ENCODE peak calls at places on chromosomes 3 and 15, in four cellular contexts. C is HL-60, X is K562, P is GM12878. H is an unnamed sample.

GRCh38 chr3:150230037-150230436 is 178.1 kb upstream of the TSC22D2 start:
- DNase-seq in X (no peak), C (no peak), P (no peak), H (no peak)

GRCh38 chr15:29124581-29125381 is 144.8 kb downstream of the NSMCE3 start:
- DNase-seq in P (no peak), X (no peak), C (no peak), H (no peak)

GRCh38 chr15:62545392-62546227 is 380.5 kb upstream of the C2CD4B start:
- DNase-seq in X (no peak), P (no peak), C (no peak), H (no peak)

GRCh38 chr15:73564255-73564654 is 68.9 kb downstream of the NPTN start:
- DNase-seq in C (peak; percentile 85), X (peak; percentile 57), P (no peak), H (no peak)

GRCh38 chr3:70227437-70227836 is 85.0 kb downstream of the MDFIC2 start:
- DNase-seq in X (no peak), P (no peak), C (no peak), H (no peak)

GRCh38 chr15:51267047-51267713 is 71.2 kb downstream of the CYP19A1 start:
- DNase-seq in P (no peak), C (no peak), X (no peak), H (no peak)

GRCh38 chr3:62727981-62728380 is 147.2 kb downstream of the CADPS start:
- DNase-seq in X (no peak), C (no peak), P (no peak), H (no peak)

GRCh38 chr3:21989643-21990042 is 238.6 kb upstream of the ZNF385D start:
- DNase-seq in C (no peak), X (no peak), P (no peak), H (no peak)

GRCh38 chr3:197748597-197749314 is 927 bp upstream of the FYTTD1 start:
- DNase-seq in C (no peak), X (no peak), P (no peak), H (no peak)

GRCh38 chr15:95208988-95209387 is 977.6 kb downstream of the MCTP2 start:
- DNase-seq in X (no peak), C (peak; percentile 68), P (no peak), H (no peak)

GRCh38 chr3:51984269-51984647 is 923 bp downstream of the ACY1 start:
- DNase-seq in X (no peak), C (no peak), P (no peak), H (no peak)

GRCh38 chr15:74776851-74777768 is 4.8 kb upstream of the CSK start:
- DNase-seq in X (no peak), P (peak; percentile 86), C (peak; percentile 92), H (no peak)

GRCh38 chr15:41013698-41014414 is 60.6 kb downstream of the CHAC1 start:
- DNase-seq in X (no peak), P (peak; percentile 50), C (peak; percentile 68), H (peak; percentile 8)

GRCh38 chr15:54681578-54681977 is 515.2 kb downstream of the RSL24D1 start:
- DNase-seq in C (peak; percentile 44), P (no peak), X (no peak), H (no peak)

GRCh38 chr3:171874879-171875278 is 31.7 kb downstream of the TMEM212 start:
- DNase-seq in C (no peak), X (no peak), P (no peak), H (no peak)

GRCh38 chr15:41790756-41791546 is 16.7 kb downstream of the MAPKBP1 start:
- DNase-seq in P (no peak), X (no peak), C (no peak), H (no peak)

GRCh38 chr3:133506215-133506901 is 67.1 kb upstream of the CDV3 start:
- DNase-seq in X (no peak), C (no peak), P (peak; percentile 93), H (peak; percentile 36)

GRCh38 chr3:123071146-123071545 is 4.3 kb downstream of the PDIA5 start:
- DNase-seq in C (peak; percentile 35), X (no peak), P (no peak), H (no peak)
- TF ChIP-seq SPI1 in C (no peak), X (no peak), P (no peak), H (no peak)

DNA sequence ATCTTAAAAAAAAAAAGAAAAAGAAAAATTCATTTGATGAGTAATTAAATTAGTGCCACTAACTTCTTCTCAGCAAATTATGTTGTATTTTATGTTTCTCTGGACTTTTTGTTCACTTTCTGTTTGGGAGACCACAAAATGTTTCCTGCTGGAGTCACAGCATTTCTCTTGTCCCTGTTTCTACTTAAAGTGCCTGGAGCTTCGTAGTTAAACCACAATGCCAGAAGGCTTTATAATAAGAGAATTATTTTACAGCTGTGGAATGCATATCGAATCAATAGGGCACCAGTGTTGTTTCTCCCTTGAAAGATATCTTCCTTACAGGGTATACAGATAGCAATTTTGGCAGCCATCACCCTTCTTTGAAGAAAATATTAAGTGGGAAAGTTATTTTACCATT is 3.2 kb downstream of the DTWD1 start:
- DNase-seq in X (no peak), C (no peak), P (no peak), H (no peak)
- TF ChIP-seq SPI1 in X (no peak), C (no peak), P (no peak), H (no peak)

DNA sequence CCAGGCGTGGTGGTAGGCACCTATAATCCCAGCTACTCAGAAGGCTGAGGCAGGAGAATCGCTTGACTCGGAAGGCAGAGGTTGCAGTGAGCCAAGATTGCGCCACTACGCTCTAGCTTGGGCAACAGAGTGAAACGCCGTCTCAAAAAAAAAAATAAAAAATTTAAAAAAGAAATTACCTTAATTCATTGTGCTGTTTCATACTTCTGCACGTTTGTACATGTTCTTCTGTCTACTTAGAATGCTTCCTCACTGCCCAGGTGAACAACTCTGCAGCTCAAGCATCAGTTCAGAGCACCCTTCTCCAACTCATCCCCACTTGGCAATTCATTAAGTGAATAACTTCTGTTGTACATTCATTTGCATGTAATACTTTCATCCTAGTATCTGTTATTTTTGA is 14.0 kb downstream of the CAPN7 start:
- DNase-seq in P (no peak), X (no peak), C (no peak), H (no peak)
- TF ChIP-seq SPI1 in P (no peak), X (no peak), C (no peak), H (no peak)

GRCh38 chr3:11546657-11547302 is 96.9 kb downstream of the VGLL4 start:
- DNase-seq in X (no peak), C (no peak), P (no peak), H (no peak)
- TF ChIP-seq SPI1 in X (no peak), C (no peak), P (no peak), H (no peak)

GRCh38 chr3:45992133-45992729 is 3.4 kb downstream of the FYCO1 start:
- DNase-seq in P (no peak), X (no peak), C (no peak), H (no peak)

GRCh38 chr3:45995370-45996192 is at the start of gene FYCO1:
- DNase-seq in P (peak; percentile 59), X (peak; percentile 98), C (peak; percentile 93), H (peak; percentile 92)

GRCh38 chr3:45992820-45993219 is 2.8 kb downstream of the FYCO1 start:
- DNase-seq in P (no peak), X (no peak), C (peak; percentile 77), H (no peak)

GRCh38 chr3:45994661-45995369 is 809 bp downstream of the FYCO1 start:
- DNase-seq in X (peak; percentile 76), P (no peak), C (peak; percentile 14), H (no peak)

DNA sequence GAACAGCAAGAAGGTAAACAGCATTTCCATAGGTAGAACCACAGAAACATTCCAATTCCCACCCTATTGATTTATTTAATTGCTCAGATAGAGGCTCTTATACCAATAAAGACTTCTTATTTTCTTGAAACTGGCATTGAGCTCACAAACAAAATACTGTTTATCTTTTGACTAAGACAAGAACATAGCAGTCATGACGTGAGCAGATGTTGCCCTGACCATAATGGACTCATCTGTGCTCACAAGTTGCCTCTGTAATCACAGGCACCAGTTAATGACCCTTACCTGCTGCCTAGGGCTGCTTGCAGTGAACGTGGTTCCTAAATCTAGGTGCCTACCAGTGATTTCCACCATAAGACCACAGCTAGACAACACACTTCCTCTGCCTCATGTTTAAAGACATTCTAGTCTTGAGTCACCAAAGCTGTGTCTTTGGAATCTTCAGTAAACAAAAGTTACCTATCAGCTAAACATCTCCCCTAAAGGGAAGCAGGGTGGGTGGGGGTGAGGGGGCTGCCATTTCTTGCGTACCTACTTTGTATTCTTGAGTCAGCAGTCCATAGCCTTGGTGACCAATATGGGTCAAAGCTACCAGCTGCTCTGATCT is 2.1 kb downstream of the FYCO1 start:
- DNase-seq in P (no peak), C (no peak), X (no peak), H (no peak)
- TF ChIP-seq SPI1 in P (peak; percentile 66), C (peak; percentile 54), X (no peak), H (peak; percentile 78)

DNA sequence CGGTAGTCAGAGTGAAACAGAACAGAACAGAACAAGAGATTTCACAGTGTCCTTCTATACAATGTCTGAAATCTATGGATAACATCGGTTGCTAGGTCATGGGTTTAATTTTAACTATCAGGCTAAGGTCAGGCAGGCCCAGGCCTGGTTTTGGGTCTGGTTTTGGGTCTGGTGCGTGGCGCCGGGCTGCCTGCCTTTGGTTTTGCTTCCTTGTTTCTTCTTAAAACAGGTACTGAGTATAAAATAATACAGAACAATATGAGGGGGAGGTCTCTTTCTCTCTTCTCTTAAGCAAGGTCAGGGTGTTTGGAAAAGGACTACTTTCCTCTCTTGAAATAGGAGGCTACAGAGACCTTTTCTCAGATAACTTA is 1.4 kb downstream of the AEN start:
- DNase-seq in C (no peak), X (no peak), P (no peak), H (no peak)
- TF ChIP-seq SPI1 in C (no peak), X (no peak), P (no peak), H (no peak)